ENCODE peak calls at places on chromosomes 2 and 18, in four cellular contexts. One of them, this sample, is unnamed.

GRCh38 chr18:8721716-8722115 is 16.4 kb downstream of the MTCL1 start:
- DNase-seq in right cardiac atrium: no peak
- DNase-seq in HCT116: peak
- DNase-seq in left ventricle myocardium inferior: no peak
- DNase-seq in this sample: no peak

GRCh38 chr2:160427629-160428424 is 65.8 kb downstream of the RBMS1 start:
- DNase-seq in right cardiac atrium: no peak
- DNase-seq in HCT116: no peak
- DNase-seq in left ventricle myocardium inferior: no peak
- DNase-seq in this sample: no peak

GRCh38 chr2:172091626-172092566 is 6.6 kb downstream of the DLX1 start:
- DNase-seq in right cardiac atrium: no peak
- DNase-seq in HCT116: no peak
- DNase-seq in left ventricle myocardium inferior: no peak
- DNase-seq in this sample: no peak

GRCh38 chr18:26919656-26920055 is 54.1 kb upstream of the AQP4 start:
- DNase-seq in right cardiac atrium: no peak
- DNase-seq in HCT116: no peak
- DNase-seq in left ventricle myocardium inferior: no peak
- DNase-seq in this sample: no peak

GRCh38 chr2:166803314-166803986 is 84.8 kb upstream of the XIRP2 start:
- DNase-seq in right cardiac atrium: no peak
- DNase-seq in HCT116: no peak
- DNase-seq in left ventricle myocardium inferior: no peak
- DNase-seq in this sample: no peak

GRCh38 chr2:224086226-224086911 is 47.3 kb upstream of the SERPINE2 start:
- DNase-seq in right cardiac atrium: peak
- DNase-seq in HCT116: peak
- DNase-seq in left ventricle myocardium inferior: no peak
- DNase-seq in this sample: peak

GRCh38 chr2:181341855-181342594 is 115.2 kb upstream of the ITGA4 start:
- DNase-seq in right cardiac atrium: no peak
- DNase-seq in HCT116: no peak
- DNase-seq in left ventricle myocardium inferior: no peak
- DNase-seq in this sample: no peak

GRCh38 chr2:18630941-18631340 is 41.6 kb upstream of the NT5C1B start:
- DNase-seq in right cardiac atrium: no peak
- DNase-seq in HCT116: no peak
- DNase-seq in left ventricle myocardium inferior: no peak
- DNase-seq in this sample: peak

GRCh38 chr2:84458436-84459027 is 548 bp downstream of the SUCLG1 start:
- DNase-seq in right cardiac atrium: no peak
- DNase-seq in HCT116: no peak
- DNase-seq in left ventricle myocardium inferior: no peak
- DNase-seq in this sample: no peak

GRCh38 chr2:191746306-191746705 is 68.4 kb downstream of the NABP1 start:
- DNase-seq in right cardiac atrium: no peak
- DNase-seq in HCT116: no peak
- DNase-seq in left ventricle myocardium inferior: no peak
- DNase-seq in this sample: no peak

GRCh38 chr18:63149200-63149587 is 170.4 kb downstream of the BCL2 start:
- DNase-seq in right cardiac atrium: no peak
- DNase-seq in HCT116: no peak
- DNase-seq in left ventricle myocardium inferior: no peak
- DNase-seq in this sample: no peak

GRCh38 chr2:75558132-75558530 is 2.6 kb downstream of the EVA1A start:
- DNase-seq in right cardiac atrium: no peak
- DNase-seq in HCT116: no peak
- DNase-seq in left ventricle myocardium inferior: no peak
- DNase-seq in this sample: no peak

GRCh38 chr2:144211826-144212225 is 308.1 kb downstream of the ZEB2 start:
- DNase-seq in right cardiac atrium: no peak
- DNase-seq in HCT116: no peak
- DNase-seq in left ventricle myocardium inferior: no peak
- DNase-seq in this sample: no peak

GRCh38 chr18:41756141-41756540 is 198.9 kb upstream of the PIK3C3 start:
- DNase-seq in right cardiac atrium: no peak
- DNase-seq in HCT116: no peak
- DNase-seq in left ventricle myocardium inferior: no peak
- DNase-seq in this sample: no peak

GRCh38 chr18:71808576-71808975 is 735.6 kb downstream of the CBLN2 start:
- DNase-seq in right cardiac atrium: no peak
- DNase-seq in HCT116: no peak
- DNase-seq in left ventricle myocardium inferior: no peak
- DNase-seq in this sample: no peak

GRCh38 chr2:88265352-88265960 is 95.3 kb downstream of the THNSL2 start:
- DNase-seq in right cardiac atrium: no peak
- DNase-seq in HCT116: peak
- DNase-seq in left ventricle myocardium inferior: no peak
- DNase-seq in this sample: no peak

GRCh38 chr2:40403233-40403841 is 48.6 kb downstream of the SLC8A1 start:
- DNase-seq in right cardiac atrium: no peak
- DNase-seq in HCT116: no peak
- DNase-seq in left ventricle myocardium inferior: no peak
- DNase-seq in this sample: peak

GRCh38 chr2:10331702-10332401 is 29.1 kb downstream of the HPCAL1 start:
- DNase-seq in right cardiac atrium: peak
- DNase-seq in HCT116: no peak
- DNase-seq in left ventricle myocardium inferior: no peak
- DNase-seq in this sample: no peak

GRCh38 chr2:210092791-210093190 is 78.4 kb downstream of the KANSL1L start:
- DNase-seq in right cardiac atrium: no peak
- DNase-seq in HCT116: no peak
- DNase-seq in left ventricle myocardium inferior: no peak
- DNase-seq in this sample: no peak

GRCh38 chr2:223846524-223846923 is 9.1 kb upstream of the AP1S3 start:
- DNase-seq in right cardiac atrium: no peak
- DNase-seq in HCT116: no peak
- DNase-seq in left ventricle myocardium inferior: no peak
- DNase-seq in this sample: peak

GRCh38 chr2:124333789-124334188 is 308.7 kb downstream of the CNTNAP5 start:
- DNase-seq in right cardiac atrium: no peak
- DNase-seq in HCT116: no peak
- DNase-seq in left ventricle myocardium inferior: no peak
- DNase-seq in this sample: no peak

GRCh38 chr2:204315236-204315662 is 230.0 kb upstream of the PARD3B start:
- DNase-seq in right cardiac atrium: no peak
- DNase-seq in HCT116: no peak
- DNase-seq in left ventricle myocardium inferior: no peak
- DNase-seq in this sample: no peak

GRCh38 chr2:232235716-232236115 is 142.8 kb upstream of the ALPP start:
- DNase-seq in right cardiac atrium: no peak
- DNase-seq in HCT116: no peak
- DNase-seq in left ventricle myocardium inferior: no peak
- DNase-seq in this sample: no peak

GRCh38 chr2:102888514-102888913 is 126.7 kb downstream of the TMEM182 start:
- DNase-seq in right cardiac atrium: no peak
- DNase-seq in HCT116: no peak
- DNase-seq in left ventricle myocardium inferior: no peak
- DNase-seq in this sample: no peak

GRCh38 chr2:59932341-59932740 is 621.1 kb downstream of the BCL11A start:
- DNase-seq in right cardiac atrium: no peak
- DNase-seq in HCT116: no peak
- DNase-seq in left ventricle myocardium inferior: no peak
- DNase-seq in this sample: no peak

GRCh38 chr2:230983566-230983965 is 12.4 kb upstream of the SPATA3 start:
- DNase-seq in right cardiac atrium: no peak
- DNase-seq in HCT116: no peak
- DNase-seq in left ventricle myocardium inferior: no peak
- DNase-seq in this sample: no peak

GRCh38 chr2:157420771-157421323 is 23.0 kb downstream of the CYTIP start:
- DNase-seq in right cardiac atrium: no peak
- DNase-seq in HCT116: no peak
- DNase-seq in left ventricle myocardium inferior: no peak
- DNase-seq in this sample: no peak

GRCh38 chr18:75247601-75248421 is 37.2 kb downstream of the TSHZ1 start:
- DNase-seq in right cardiac atrium: no peak
- DNase-seq in HCT116: no peak
- DNase-seq in left ventricle myocardium inferior: no peak
- DNase-seq in this sample: no peak

GRCh38 chr2:100213595-100213994 is 71.2 kb upstream of the AFF3 start:
- DNase-seq in right cardiac atrium: peak
- DNase-seq in HCT116: no peak
- DNase-seq in left ventricle myocardium inferior: peak
- DNase-seq in this sample: no peak

GRCh38 chr18:44900627-44901026 is 219.9 kb downstream of the SETBP1 start:
- DNase-seq in right cardiac atrium: no peak
- DNase-seq in HCT116: no peak
- DNase-seq in left ventricle myocardium inferior: no peak
- DNase-seq in this sample: no peak

GRCh38 chr18:52236134-52236533 is 103.9 kb upstream of the DCC start:
- DNase-seq in right cardiac atrium: no peak
- DNase-seq in HCT116: no peak
- DNase-seq in left ventricle myocardium inferior: no peak
- DNase-seq in this sample: no peak

GRCh38 chr2:107542314-107542740 is 284.4 kb upstream of the RGPD4 start:
- DNase-seq in right cardiac atrium: no peak
- DNase-seq in HCT116: no peak
- DNase-seq in left ventricle myocardium inferior: no peak
- DNase-seq in this sample: no peak

GRCh38 chr2:47558116-47559078 is 155.4 kb downstream of the MSH2 start:
- DNase-seq in right cardiac atrium: no peak
- DNase-seq in HCT116: no peak
- DNase-seq in left ventricle myocardium inferior: no peak
- DNase-seq in this sample: no peak

GRCh38 chr2:43075906-43076585 is 150.4 kb downstream of the ZFP36L2 start:
- DNase-seq in right cardiac atrium: peak
- DNase-seq in HCT116: no peak
- DNase-seq in left ventricle myocardium inferior: no peak
- DNase-seq in this sample: no peak

GRCh38 chr2:45288532-45288931 is 279.3 kb upstream of the SIX2 start:
- DNase-seq in right cardiac atrium: no peak
- DNase-seq in HCT116: no peak
- DNase-seq in left ventricle myocardium inferior: no peak
- DNase-seq in this sample: no peak

GRCh38 chr2:53450885-53451284 is 316.7 kb upstream of the CHAC2 start:
- DNase-seq in right cardiac atrium: no peak
- DNase-seq in HCT116: no peak
- DNase-seq in left ventricle myocardium inferior: no peak
- DNase-seq in this sample: no peak

DNA sequence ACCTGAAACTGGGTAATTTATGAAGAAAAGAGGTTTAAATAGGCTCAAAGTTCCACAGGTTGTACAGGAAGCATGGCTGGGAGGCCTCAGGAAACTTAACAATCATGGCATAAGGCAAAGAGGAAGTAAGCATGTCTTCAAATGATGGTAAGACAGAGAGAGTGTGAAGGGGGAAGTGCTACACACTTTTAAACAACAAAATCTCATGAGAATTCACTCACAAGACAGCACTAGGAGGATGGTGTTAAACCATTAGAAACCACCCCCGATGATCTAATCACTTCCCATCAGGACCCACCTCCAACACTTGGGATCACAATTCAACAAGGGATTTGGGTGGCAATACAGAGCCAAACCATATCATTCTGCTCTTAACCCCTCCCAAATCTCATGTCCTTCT is 34.9 kb downstream of the CFAP210 start:
- DNase-seq in right cardiac atrium: no peak
- DNase-seq in HCT116: no peak
- DNase-seq in left ventricle myocardium inferior: no peak
- DNase-seq in this sample: no peak
- H3K27ac ChIP-seq in right cardiac atrium: no peak
- H3K27ac ChIP-seq in HCT116: no peak
- H3K27ac ChIP-seq in left ventricle myocardium inferior: no peak
- H3K27ac ChIP-seq in this sample: no peak

GRCh38 chr2:207188601-207189000 is 22.9 kb upstream of the KLF7 start:
- DNase-seq in right cardiac atrium: no peak
- DNase-seq in HCT116: no peak
- DNase-seq in left ventricle myocardium inferior: no peak
- DNase-seq in this sample: no peak
- H3K27ac ChIP-seq in right cardiac atrium: no peak
- H3K27ac ChIP-seq in HCT116: no peak
- H3K27ac ChIP-seq in left ventricle myocardium inferior: no peak
- H3K27ac ChIP-seq in this sample: no peak

DNA sequence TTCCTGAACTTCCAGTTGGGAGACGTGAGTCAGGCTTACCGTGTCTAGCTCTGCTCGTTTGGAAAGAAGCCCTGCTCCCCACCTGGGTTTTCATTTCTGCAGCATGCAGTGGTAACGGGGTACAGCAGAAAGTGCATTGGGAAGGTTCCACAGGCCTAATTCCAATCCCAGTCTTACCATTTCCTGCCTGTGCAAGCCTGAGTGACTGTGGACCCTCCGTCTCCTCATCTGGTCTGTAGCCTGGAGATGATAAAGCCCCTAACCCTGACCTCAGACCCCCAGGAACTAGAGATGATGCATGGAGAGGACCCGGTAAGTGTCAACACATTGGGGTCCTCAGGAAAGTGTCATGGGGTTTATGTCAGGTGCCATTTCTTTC is 5.8 kb upstream of the PSD4 start:
- DNase-seq in right cardiac atrium: no peak
- DNase-seq in HCT116: no peak
- DNase-seq in left ventricle myocardium inferior: no peak
- DNase-seq in this sample: no peak
- H3K27ac ChIP-seq in right cardiac atrium: no peak
- H3K27ac ChIP-seq in HCT116: no peak
- H3K27ac ChIP-seq in left ventricle myocardium inferior: no peak
- H3K27ac ChIP-seq in this sample: no peak

DNA sequence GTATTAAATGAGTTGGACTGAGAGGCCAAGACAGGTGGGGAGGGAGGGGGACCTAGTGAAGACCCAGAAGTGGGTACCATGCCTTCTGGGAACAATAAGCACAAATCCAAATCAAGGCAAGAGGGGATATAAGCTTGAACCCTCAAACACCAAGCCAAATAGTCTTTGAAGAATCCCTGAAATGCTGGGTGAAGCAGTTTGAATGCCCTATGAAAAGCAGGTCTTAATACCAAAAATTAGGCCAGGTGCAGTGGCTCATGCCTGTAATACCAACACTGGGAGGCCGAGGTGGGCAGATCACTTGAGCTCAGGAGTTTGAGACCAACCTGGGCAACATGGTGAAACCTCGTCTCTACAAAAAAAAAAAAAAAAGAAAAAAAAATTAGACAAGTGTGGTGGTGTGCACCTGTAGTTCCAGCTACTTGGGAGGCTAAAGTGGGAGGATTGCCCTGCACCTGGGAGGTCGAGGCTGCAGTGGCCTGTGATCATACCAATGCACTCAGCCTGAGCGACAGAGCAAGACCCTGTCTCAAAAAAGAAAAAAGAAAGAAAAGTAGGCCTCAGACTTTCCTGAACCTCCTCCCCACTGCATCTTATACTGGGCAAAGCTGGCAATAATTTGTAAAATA is 3.5 kb downstream of the PCBP1 start:
- DNase-seq in right cardiac atrium: no peak
- DNase-seq in HCT116: no peak
- DNase-seq in left ventricle myocardium inferior: no peak
- DNase-seq in this sample: no peak
- H3K27ac ChIP-seq in right cardiac atrium: peak
- H3K27ac ChIP-seq in HCT116: no peak
- H3K27ac ChIP-seq in left ventricle myocardium inferior: peak
- H3K27ac ChIP-seq in this sample: peak